ENCODE peak calls at places on chromosomes 13 and 19, in four cellular contexts. T is IMR-90, Z is K562, O is GM12878. G is an unnamed sample.

GRCh38 chr13:40101708-40102359 is 446.4 kb downstream of the COG6 start:
- DNase-seq in T (no peak), Z (no peak), O (peak), G (no peak)

GRCh38 chr19:42652021-42652420 is 57.3 kb upstream of the CEACAM8 start:
- DNase-seq in T (no peak), Z (no peak), O (no peak), G (no peak)

GRCh38 chr19:57560049-57560491 is 407 bp upstream of the ZNF550 start:
- DNase-seq in T (peak), Z (no peak), O (no peak), G (no peak)

GRCh38 chr13:49300716-49301589 is 53.2 kb downstream of the CDADC1 start:
- DNase-seq in T (peak), Z (peak), O (peak), G (peak)

GRCh38 chr13:62512194-62513141 is 1096.8 kb upstream of the PCDH20 start:
- DNase-seq in T (peak), Z (peak), O (peak), G (peak)

GRCh38 chr19:46076951-46077814 is 36.4 kb upstream of the IGFL4 start:
- DNase-seq in T (peak), Z (peak), O (no peak), G (peak)

GRCh38 chr19:11091343-11092153 is 2.3 kb downstream of the LDLR start:
- DNase-seq in T (peak), Z (peak), O (no peak), G (peak)

GRCh38 chr19:48926909-48927308 is 6.6 kb upstream of the DHDH start:
- DNase-seq in T (peak), Z (peak), O (no peak), G (peak)

GRCh38 chr19:31125071-31125470 is 224.2 kb downstream of the TSHZ3 start:
- DNase-seq in T (no peak), Z (no peak), O (no peak), G (no peak)

GRCh38 chr19:15292140-15292539 is 40.2 kb downstream of the BRD4 start:
- DNase-seq in T (no peak), Z (no peak), O (no peak), G (no peak)

GRCh38 chr13:73325351-73326214 is 266.8 kb downstream of the KLF5 start:
- DNase-seq in T (peak), Z (no peak), O (no peak), G (peak)

GRCh38 chr13:94169783-94170513 is 309.5 kb downstream of the DCT start:
- DNase-seq in T (no peak), Z (no peak), O (no peak), G (no peak)

GRCh38 chr13:32126756-32127155 is 95.2 kb downstream of the FRY start:
- DNase-seq in T (peak), Z (no peak), O (no peak), G (no peak)

GRCh38 chr13:109784590-109785140 is 1.7 kb downstream of the IRS2 start:
- DNase-seq in T (peak), Z (no peak), O (no peak), G (peak)

GRCh38 chr13:59744747-59745394 is 418.9 kb downstream of the DIAPH3 start:
- DNase-seq in T (peak), Z (no peak), O (no peak), G (no peak)

GRCh38 chr13:39910833-39911232 is 255.4 kb downstream of the COG6 start:
- DNase-seq in T (no peak), Z (no peak), O (no peak), G (no peak)

GRCh38 chr19:12754465-12755196 is 3.0 kb downstream of the BEST2 start:
- DNase-seq in T (no peak), Z (no peak), O (no peak), G (no peak)

GRCh38 chr13:101706651-101707050 is 254.2 kb downstream of the ITGBL1 start:
- DNase-seq in T (peak), Z (no peak), O (no peak), G (peak)

GRCh38 chr13:98466634-98467236 is 110.2 kb downstream of the STK24 start:
- DNase-seq in T (peak), Z (peak), O (no peak), G (peak)

GRCh38 chr13:89204435-89204834 is 1533.3 kb downstream of the SLITRK5 start:
- DNase-seq in T (no peak), Z (no peak), O (no peak), G (no peak)

GRCh38 chr19:30376826-30377425 is 4.7 kb downstream of the ZNF536 start:
- DNase-seq in T (no peak), Z (no peak), O (no peak), G (no peak)

GRCh38 chr19:49712397-49712859 is 21.5 kb downstream of the CPT1C start:
- DNase-seq in T (peak), Z (peak), O (no peak), G (no peak)

GRCh38 chr19:53659292-53659691 is 27.5 kb downstream of the DPRX start:
- DNase-seq in T (no peak), Z (peak), O (no peak), G (no peak)

GRCh38 chr13:41029629-41030028 is 10.5 kb upstream of the ELF1 start:
- DNase-seq in T (no peak), Z (no peak), O (no peak), G (no peak)

GRCh38 chr13:77298403-77298802 is 28.5 kb downstream of the MYCBP2 start:
- DNase-seq in T (no peak), Z (no peak), O (no peak), G (no peak)

GRCh38 chr19:19110410-19111137 is 27.7 kb downstream of the TMEM161A start:
- DNase-seq in T (no peak), Z (no peak), O (no peak), G (peak)

GRCh38 chr13:94988654-94989053 is 276.3 kb upstream of the SOX21 start:
- DNase-seq in T (no peak), Z (peak), O (no peak), G (peak)

GRCh38 chr13:105820415-105820814 is 715.0 kb downstream of the EFNB2 start:
- DNase-seq in T (no peak), Z (no peak), O (no peak), G (no peak)
- H3K4me2 ChIP-seq in T (no peak), Z (no peak), O (no peak), G (no peak)

GRCh38 chr13:107493271-107493670 is 722.1 kb downstream of the LIG4 start:
- DNase-seq in T (no peak), Z (no peak), O (no peak), G (no peak)

GRCh38 chr13:107497661-107498060 is 717.7 kb downstream of the LIG4 start:
- DNase-seq in T (no peak), Z (no peak), O (no peak), G (no peak)
- TF ChIP-seq FOS in T (no peak), Z (no peak), O (no peak), G (no peak)

DNA sequence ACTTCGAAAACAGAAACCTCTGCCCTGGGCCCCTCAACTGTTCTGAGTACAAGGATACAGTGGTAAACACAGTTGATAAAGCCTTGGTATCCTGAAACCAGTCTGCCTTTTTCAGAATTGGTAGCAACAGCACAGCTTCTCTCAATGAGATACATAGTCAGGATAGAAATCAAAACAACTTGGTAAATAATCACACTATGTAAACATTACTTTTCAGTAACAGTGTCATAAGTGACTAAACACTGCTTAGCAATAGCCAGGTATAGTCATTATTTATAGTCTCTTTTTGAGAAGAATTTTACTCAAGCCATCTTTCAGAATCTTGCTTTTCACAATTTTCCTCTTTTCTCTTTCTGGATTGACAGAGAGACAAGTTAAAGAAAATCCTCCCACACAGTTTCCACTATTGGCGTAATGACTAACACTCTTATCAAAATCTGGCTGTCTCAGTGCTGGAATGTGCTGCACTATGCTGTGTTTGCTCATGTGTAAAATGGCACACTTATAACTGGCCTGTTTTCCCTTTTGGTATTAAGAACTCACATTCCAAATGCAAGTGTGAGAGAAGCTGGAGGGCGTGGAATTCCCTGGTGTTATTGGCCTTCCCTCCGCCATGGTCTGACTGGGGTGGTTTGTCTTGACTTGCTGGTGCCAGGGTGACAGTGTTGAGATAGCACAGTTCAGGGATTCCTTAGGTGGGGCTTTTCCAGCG is 368.8 kb downstream of the TDRD3 start:
- DNase-seq in T (no peak), Z (no peak), O (no peak), G (peak)
- H3K4me2 ChIP-seq in T (no peak), Z (no peak), O (no peak), G (no peak)

GRCh38 chr13:51946163-51946669 is 65.0 kb downstream of the ATP7B start:
- DNase-seq in T (no peak), Z (no peak), O (no peak), G (no peak)

GRCh38 chr13:51944428-51944827 is 66.8 kb downstream of the ATP7B start:
- DNase-seq in T (no peak), Z (no peak), O (no peak), G (no peak)

GRCh38 chr13:51943721-51944120 is 67.5 kb downstream of the ATP7B start:
- DNase-seq in T (no peak), Z (no peak), O (no peak), G (no peak)

GRCh38 chr13:51942189-51942588 is 69.1 kb downstream of the ATP7B start:
- DNase-seq in T (no peak), Z (no peak), O (no peak), G (no peak)

DNA sequence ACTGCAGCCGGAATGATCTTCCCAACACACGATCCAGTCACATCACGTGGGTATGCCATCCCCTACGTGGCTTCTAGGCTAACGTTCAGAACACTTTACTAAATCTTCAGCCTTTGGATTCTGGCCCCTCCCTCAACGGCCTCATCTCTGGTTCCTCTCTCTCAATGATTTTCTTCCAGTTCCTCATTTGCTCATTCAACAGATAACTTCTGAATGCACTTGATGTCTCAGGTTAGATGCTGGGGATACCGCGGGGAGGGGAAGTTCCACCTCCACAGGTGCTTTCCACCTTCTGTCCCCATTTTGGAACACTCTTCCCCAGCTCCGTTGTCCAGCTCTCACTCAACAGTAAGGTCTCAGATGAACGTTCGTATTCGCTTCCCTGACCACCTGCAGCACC is 66.1 kb downstream of the ATP7B start:
- DNase-seq in T (no peak), Z (no peak), O (no peak), G (no peak)
- TF ChIP-seq FOS in T (no peak), Z (no peak), O (no peak), G (no peak)

DNA sequence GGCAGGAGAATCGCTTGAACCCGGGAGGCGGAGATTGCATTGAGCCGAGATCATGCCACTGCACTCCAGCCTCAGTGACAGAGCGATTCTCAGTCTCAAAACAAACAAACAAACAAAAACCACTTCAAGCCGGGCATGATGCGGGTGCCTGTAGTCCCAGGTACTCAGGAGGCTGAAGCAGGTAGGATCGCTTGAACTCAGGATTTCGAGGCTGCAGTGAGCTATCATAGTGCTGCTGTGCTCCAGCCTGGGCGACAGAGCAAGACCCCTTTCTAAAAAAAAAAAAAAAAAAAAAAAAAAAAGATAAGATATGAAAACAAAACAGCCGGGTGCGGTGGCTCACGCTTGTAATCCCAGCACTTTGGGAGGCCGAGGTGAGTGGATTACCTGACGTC is 12.9 kb downstream of the PPP1R14A start:
- DNase-seq in T (no peak), Z (no peak), O (no peak), G (no peak)
- H3K4me2 ChIP-seq in T (no peak), Z (peak), O (peak), G (peak)

DNA sequence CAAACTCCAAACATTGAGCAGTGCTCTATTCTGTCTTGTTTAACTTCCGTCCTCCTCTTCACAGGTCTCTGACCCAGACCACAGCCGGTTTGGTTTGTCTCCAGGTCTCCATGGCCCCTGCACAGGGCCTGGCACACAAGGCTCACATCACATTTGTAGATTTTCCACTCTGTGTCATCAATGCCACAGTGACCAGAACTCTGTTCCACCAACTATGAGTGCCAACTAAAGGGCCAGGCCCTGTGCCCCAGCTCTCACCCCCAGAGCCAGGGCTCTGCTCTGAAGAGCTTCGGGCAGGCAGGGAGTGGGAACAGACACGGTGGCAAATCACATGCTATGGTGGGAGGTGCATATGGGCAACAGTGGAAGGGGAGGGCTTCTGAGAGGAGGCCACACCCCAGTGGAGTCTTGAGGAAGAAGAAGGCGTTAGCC is 16.0 kb downstream of the SMG9 start:
- DNase-seq in T (no peak), Z (no peak), O (no peak), G (no peak)
- TF ChIP-seq FOS in T (no peak), Z (no peak), O (no peak), G (no peak)

GRCh38 chr13:78382481-78382880 is 220.9 kb downstream of the POU4F1 start:
- DNase-seq in T (no peak), Z (no peak), O (no peak), G (no peak)

GRCh38 chr13:78383899-78384298 is 219.5 kb downstream of the POU4F1 start:
- DNase-seq in T (no peak), Z (no peak), O (no peak), G (no peak)

DNA sequence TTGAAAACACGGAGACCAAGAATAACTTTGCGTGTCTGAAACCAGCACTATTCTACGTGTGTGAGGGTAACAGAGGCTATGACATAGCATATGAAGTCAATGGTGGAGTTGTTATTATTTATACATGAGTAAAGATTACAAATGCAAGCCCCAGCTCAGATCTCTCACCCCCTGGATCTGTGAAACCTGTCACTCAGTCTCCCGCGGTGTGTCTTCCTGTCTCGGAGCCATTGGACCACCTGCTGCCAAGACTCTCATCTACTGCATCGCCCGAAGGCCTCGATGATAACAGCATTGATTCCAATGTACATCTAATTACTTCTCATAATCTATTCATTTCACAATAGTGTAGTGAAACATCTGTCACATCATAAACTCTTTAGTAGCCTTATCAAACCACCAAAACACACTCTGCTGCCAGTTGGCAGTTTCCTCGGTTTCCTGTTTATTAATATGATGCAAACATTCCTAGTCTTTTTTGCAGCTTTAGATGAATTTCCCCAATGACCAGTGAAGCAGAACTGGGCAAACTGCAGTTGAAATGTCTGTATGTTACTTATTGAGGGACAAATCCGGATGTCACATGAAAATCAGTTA is 220.3 kb downstream of the POU4F1 start:
- DNase-seq in T (no peak), Z (no peak), O (no peak), G (peak)
- H3K4me2 ChIP-seq in T (no peak), Z (no peak), O (no peak), G (no peak)

GRCh38 chr19:41384351-41384750 is 8.0 kb downstream of the TMEM91 start:
- DNase-seq in T (no peak), Z (no peak), O (no peak), G (no peak)

GRCh38 chr19:41391618-41392017 is 5.5 kb downstream of the EXOSC5 start:
- DNase-seq in T (no peak), Z (no peak), O (no peak), G (no peak)

GRCh38 chr19:41386442-41386841 is 10.1 kb downstream of the TMEM91 start:
- DNase-seq in T (no peak), Z (peak), O (no peak), G (no peak)
- TF ChIP-seq FOS in T (no peak), Z (no peak), O (no peak), G (no peak)

GRCh38 chr13:45658586-45659235 is 43.2 kb upstream of the ERICH6B start:
- DNase-seq in T (peak), Z (no peak), O (no peak), G (no peak)
- H3K4me2 ChIP-seq in T (no peak), Z (no peak), O (no peak), G (no peak)

G was measured in endothelial cell of umbilical vein.